ENCODE peak calls at places on chromosomes 2 and 18, in four cellular contexts. S, H, G and A are unnamed samples. For H3K27me3, the result is how much of the 10 kb centered on the place peaks cover.

GRCh38 chr2:189566046-189566445 is 14.5 kb downstream of the SLC40A1 start:
- DNase-seq in S (no peak), H (no peak), G (no peak), A (no peak)

GRCh38 chr2:23556929-23557328 is 171.9 kb downstream of the KLHL29 start:
- DNase-seq in S (no peak), H (no peak), G (no peak), A (no peak)

GRCh38 chr18:2396162-2396505 is 175.2 kb downstream of the METTL4 start:
- DNase-seq in S (no peak), H (no peak), G (no peak), A (no peak)

GRCh38 chr2:98476192-98476868 is 31.7 kb downstream of the INPP4A start:
- DNase-seq in S (no peak), H (peak), G (no peak), A (no peak)

GRCh38 chr18:36627616-36628015 is 201.2 kb downstream of the TPGS2 start:
- DNase-seq in S (no peak), H (no peak), G (no peak), A (no peak)

GRCh38 chr2:168583710-168584521 is 127.8 kb downstream of the CERS6 start:
- DNase-seq in S (peak), H (peak), G (no peak), A (no peak)

GRCh38 chr2:63059434-63060078 is 8.9 kb downstream of the OTX1 start:
- DNase-seq in S (no peak), H (no peak), G (no peak), A (no peak)

GRCh38 chr2:60581461-60582282 is 28.2 kb upstream of the BCL11A start:
- DNase-seq in S (peak), H (peak), G (no peak), A (no peak)

GRCh38 chr18:50696929-50697328 is 122.9 kb downstream of the MRO start:
- DNase-seq in S (no peak), H (no peak), G (no peak), A (no peak)

GRCh38 chr18:79943608-79944125 is 7.8 kb downstream of the SLC66A2 start:
- DNase-seq in S (no peak), H (peak), G (no peak), A (no peak)

GRCh38 chr2:144522741-144523605 is 3.1 kb upstream of the ZEB2 start:
- DNase-seq in S (peak), H (no peak), G (no peak), A (no peak)

GRCh38 chr18:6997802-6998201 is 119.8 kb downstream of the LAMA1 start:
- DNase-seq in S (no peak), H (no peak), G (no peak), A (no peak)

GRCh38 chr2:216775043-216775453 is 79.7 kb upstream of the IGFBP5 start:
- DNase-seq in S (peak), H (no peak), G (peak), A (peak)

GRCh38 chr2:219451626-219452360 is 17.1 kb downstream of the SPEG start:
- DNase-seq in S (no peak), H (peak), G (no peak), A (peak)

GRCh38 chr2:73134471-73134870 is 21.7 kb upstream of the RAB11FIP5 start:
- DNase-seq in S (no peak), H (no peak), G (no peak), A (no peak)

GRCh38 chr2:88218971-88219370 is 48.8 kb downstream of the THNSL2 start:
- DNase-seq in S (no peak), H (no peak), G (no peak), A (no peak)

GRCh38 chr2:8525582-8526402 is 156.1 kb upstream of the ID2 start:
- DNase-seq in S (peak), H (peak), G (no peak), A (no peak)

GRCh38 chr2:170563401-170563800 is 151.7 kb upstream of the SP5 start:
- DNase-seq in S (no peak), H (no peak), G (no peak), A (no peak)

GRCh38 chr2:169683425-169684134 is 10.6 kb downstream of the CFAP210 start:
- DNase-seq in S (no peak), H (no peak), G (no peak), A (no peak)

GRCh38 chr18:32468147-32468845 is 2.4 kb downstream of the GAREM1 start:
- DNase-seq in S (no peak), H (no peak), G (no peak), A (no peak)

GRCh38 chr2:9578475-9579235 is 23.0 kb upstream of the ADAM17 start:
- DNase-seq in S (no peak), H (no peak), G (no peak), A (no peak)

GRCh38 chr2:175251425-175252041 is 70.0 kb upstream of the ATP5MC3 start:
- DNase-seq in S (no peak), H (no peak), G (peak), A (no peak)

GRCh38 chr18:2854871-2855270 is 8.1 kb downstream of the EMILIN2 start:
- DNase-seq in S (no peak), H (no peak), G (no peak), A (no peak)

GRCh38 chr2:222255090-222255489 is 43.7 kb downstream of the PAX3 start:
- DNase-seq in S (no peak), H (no peak), G (no peak), A (no peak)

GRCh38 chr2:236047886-236048540 is 120.2 kb downstream of the GBX2 start:
- DNase-seq in S (no peak), H (no peak), G (no peak), A (no peak)

GRCh38 chr2:240891492-240892340 is 4.2 kb downstream of the MAB21L4 start:
- DNase-seq in S (no peak), H (no peak), G (no peak), A (no peak)

GRCh38 chr2:20065885-20066602 is 14.6 kb upstream of the LAPTM4A start:
- DNase-seq in S (peak), H (peak), G (no peak), A (no peak)

GRCh38 chr2:207692206-207693065 is 19.0 kb upstream of the CCNYL1 start:
- DNase-seq in S (peak), H (peak), G (peak), A (no peak)

GRCh38 chr2:13114391-13114790 is 397.7 kb downstream of the TRIB2 start:
- DNase-seq in S (no peak), H (no peak), G (no peak), A (no peak)

GRCh38 chr2:64865831-64866146 is 123.4 kb upstream of the SLC1A4 start:
- DNase-seq in S (no peak), H (no peak), G (no peak), A (no peak)

GRCh38 chr2:98910349-98911125 is 25.5 kb downstream of the CRACDL start:
- DNase-seq in S (no peak), H (no peak), G (no peak), A (no peak)

GRCh38 chr18:3177902-3178687 is 41.7 kb downstream of the MYOM1 start:
- DNase-seq in S (no peak), H (peak), G (no peak), A (peak)

GRCh38 chr2:132911726-132912724 is 242.0 kb upstream of the LYPD1 start:
- DNase-seq in S (no peak), H (no peak), G (no peak), A (no peak)

GRCh38 chr2:144015655-144016245 is 504.2 kb downstream of the ZEB2 start:
- DNase-seq in S (no peak), H (no peak), G (no peak), A (no peak)

GRCh38 chr2:96201338-96201737 is 7.3 kb downstream of the STARD7 start:
- DNase-seq in S (peak), H (no peak), G (no peak), A (no peak)

GRCh38 chr18:48854780-48855179 is 96.0 kb downstream of the SMAD7 start:
- DNase-seq in S (no peak), H (no peak), G (no peak), A (no peak)

GRCh38 chr2:152542995-152543481 is 174.2 kb downstream of the PRPF40A start:
- DNase-seq in S (peak), H (no peak), G (peak), A (no peak)

GRCh38 chr2:55056024-55056521 is 5.8 kb upstream of the RTN4 start:
- DNase-seq in S (no peak), H (no peak), G (peak), A (no peak)

GRCh38 chr2:85376291-85377065 is 21.9 kb downstream of the ELMOD3 start:
- DNase-seq in S (no peak), H (no peak), G (no peak), A (no peak)

GRCh38 chr2:68951899-68952298 is 794 bp downstream of the GKN2 start:
- DNase-seq in S (no peak), H (no peak), G (no peak), A (no peak)

GRCh38 chr2:172095146-172095904 is 7.4 kb downstream of the DLX2 start:
- DNase-seq in S (peak), H (peak), G (no peak), A (no peak)
- H3K27me3 ChIP-seq in S (half or more), H (half or more), G (under half), A (half or more)

GRCh38 chr2:197158138-197158537 is 152.4 kb downstream of the ANKRD44 start:
- DNase-seq in S (no peak), H (no peak), G (no peak), A (no peak)

GRCh38 chr2:197148401-197148800 is 162.2 kb downstream of the ANKRD44 start:
- DNase-seq in S (no peak), H (no peak), G (no peak), A (no peak)

GRCh38 chr2:197149546-197149945 is 161.0 kb downstream of the ANKRD44 start:
- DNase-seq in S (no peak), H (no peak), G (no peak), A (no peak)

GRCh38 chr2:197147942-197148341 is 162.6 kb downstream of the ANKRD44 start:
- DNase-seq in S (no peak), H (no peak), G (no peak), A (no peak)

DNA sequence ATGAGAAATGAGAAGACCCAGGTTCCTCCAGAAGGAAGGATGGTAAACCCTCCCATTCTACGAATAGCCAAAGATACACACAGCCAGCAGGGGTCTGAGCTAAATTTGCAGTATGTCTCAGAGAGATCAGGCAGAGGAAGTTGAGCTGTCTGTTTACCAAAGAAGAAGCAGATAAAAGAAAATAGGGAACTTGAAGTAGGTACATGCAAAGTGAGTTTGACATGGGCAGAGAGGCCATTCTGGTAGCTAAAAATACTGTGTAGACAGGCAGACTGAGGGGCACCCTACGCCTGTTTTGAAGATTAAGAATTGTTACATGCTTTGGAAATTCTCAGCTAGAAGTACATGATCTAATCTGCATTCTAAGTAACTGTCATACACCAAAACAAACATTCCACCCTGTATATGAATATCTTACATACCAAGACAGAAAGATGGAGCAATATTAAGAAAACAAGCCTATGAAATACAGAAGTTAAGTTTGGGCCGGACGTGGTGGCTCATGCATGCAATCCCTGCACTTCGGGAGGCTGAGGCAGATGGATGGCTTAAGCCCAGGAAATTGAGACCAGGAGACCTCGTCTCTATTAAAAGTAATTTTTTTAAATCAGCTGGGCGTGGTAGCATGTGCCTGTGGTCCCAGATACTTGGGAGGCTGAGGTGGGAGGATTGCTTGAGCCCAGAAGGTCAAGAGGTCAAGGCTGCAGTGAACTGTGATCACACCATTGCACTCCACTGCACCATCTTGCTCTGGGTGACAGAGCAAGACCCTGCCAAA is 157.9 kb downstream of the ANKRD44 start:
- DNase-seq in S (no peak), H (no peak), G (no peak), A (no peak)
- TF ChIP-seq CTCF in S (no peak), H (no peak), G (no peak), A (no peak)

GRCh38 chr18:23189099-23189498 is 53.8 kb downstream of the CABLES1 start:
- DNase-seq in S (no peak), H (no peak), G (no peak), A (no peak)
- H3K27ac ChIP-seq in S (no peak), H (no peak), G (no peak), A (no peak)

DNA sequence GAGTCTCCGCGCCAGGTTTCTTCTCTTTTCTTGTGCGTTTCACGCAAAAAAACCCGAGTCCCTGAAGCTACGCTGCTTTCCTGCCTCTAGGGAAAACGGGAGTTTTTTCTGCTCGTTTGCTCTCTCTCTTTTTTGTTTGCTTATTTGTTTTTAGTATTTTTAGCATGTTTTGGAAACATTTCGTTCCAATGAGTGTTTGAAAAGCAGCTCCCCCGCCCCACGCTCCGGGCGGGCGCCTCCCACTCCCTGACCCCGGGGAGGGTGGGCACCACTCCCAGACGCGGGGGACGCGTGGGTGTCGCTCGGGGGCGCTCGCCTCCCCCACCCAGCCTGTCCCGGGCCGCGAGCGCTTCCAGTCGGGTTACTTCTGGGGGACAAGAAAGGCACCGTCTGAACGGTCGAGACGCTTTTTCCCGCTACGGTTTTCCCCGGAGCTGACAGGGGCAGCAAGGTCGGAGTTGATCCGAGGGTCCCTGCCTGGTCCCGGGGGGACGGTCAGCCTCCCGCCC is 446 bp upstream of the EFHD1 start:
- DNase-seq in S (peak), H (peak), G (no peak), A (no peak)
- H3K27me3 ChIP-seq in S (under half), H (half or more), G (under half), A (under half)

GRCh38 chr2:150484461-150484931 is 3.0 kb downstream of the RND3 start:
- DNase-seq in S (no peak), H (no peak), G (no peak), A (no peak)

GRCh38 chr2:150486539-150487484 is 655 bp downstream of the RND3 start:
- DNase-seq in S (peak), H (peak), G (no peak), A (no peak)

GRCh38 chr2:150487537-150488429 is at the start of gene RND3:
- DNase-seq in S (peak), H (peak), G (peak), A (peak)

GRCh38 chr2:150485114-150485870 is 2.2 kb downstream of the RND3 start:
- DNase-seq in S (peak), H (peak), G (no peak), A (peak)

DNA sequence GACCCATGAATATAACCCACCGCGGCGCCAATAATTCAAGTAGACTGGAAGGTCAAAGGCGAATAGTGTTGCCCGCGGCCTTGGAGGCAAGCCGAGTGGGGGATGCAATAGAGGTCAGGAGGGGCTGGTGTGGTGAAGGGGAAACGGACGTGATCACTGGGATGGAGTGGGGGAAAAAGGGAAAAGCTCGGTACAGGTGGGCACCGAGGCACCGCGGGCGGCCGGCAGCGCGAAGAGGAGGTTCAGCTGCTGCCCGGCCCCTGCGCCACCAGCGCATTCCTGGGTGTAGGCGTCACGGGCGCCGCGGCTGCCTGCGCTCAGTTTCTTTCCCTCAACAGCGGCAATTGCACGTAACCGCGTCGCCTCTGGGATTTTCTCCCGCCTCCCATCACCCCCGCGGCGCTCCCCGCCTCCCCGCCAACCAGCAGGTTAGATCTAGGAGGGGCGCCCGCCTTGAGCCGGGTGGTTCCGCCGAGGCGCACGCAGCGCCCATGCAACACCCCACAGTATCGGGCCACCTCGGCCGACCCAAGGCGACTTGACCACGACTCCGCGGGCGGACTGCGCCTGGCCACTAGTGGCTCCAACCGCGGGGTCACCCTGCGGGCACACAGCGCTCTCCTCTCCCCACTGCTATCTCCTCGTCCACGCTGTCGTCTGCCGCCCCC is 1.5 kb downstream of the RND3 start:
- DNase-seq in S (peak), H (peak), G (peak), A (peak)
- TF ChIP-seq CTCF in S (no peak), H (no peak), G (no peak), A (peak)

DNA sequence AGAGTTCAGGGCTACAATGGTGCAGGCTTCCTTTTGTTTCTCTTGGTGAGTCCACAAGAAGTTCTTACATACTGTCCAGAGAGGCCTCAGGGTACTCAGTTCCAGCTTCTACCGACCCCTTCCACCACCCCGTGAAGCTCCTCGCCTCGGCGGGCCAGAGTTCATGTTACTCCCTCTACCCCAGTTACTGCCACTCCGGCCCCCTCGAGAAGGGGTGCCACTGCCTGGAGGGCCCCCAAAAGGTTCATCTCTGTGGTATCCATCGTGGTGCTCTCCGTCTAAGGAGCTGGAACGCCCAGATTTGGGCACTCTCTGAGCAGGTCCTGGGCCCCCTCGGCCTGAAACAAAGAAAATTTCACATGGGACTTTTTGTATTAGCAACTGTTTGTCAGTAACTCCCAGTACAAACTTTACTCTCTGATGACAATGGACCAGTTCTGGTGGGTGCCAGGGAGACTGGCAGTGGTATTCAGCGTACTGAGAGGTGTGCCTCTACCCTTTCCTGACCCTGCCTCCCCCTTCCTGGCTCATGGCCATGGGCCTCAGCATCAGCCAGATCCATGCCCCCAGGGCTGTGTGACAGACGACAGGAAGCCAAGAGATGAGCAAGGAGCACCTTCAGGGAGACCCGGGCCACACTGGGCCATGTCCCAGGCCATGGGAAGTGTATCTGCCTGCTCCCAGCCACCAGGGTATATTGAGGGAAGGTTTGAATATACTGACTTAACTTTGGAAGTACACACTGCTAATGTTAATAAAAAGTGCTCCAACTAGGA is 5.1 kb downstream of the SFT2D3 start:
- DNase-seq in S (no peak), H (no peak), G (no peak), A (no peak)
- H3K27ac ChIP-seq in S (no peak), H (no peak), G (no peak), A (peak)

GRCh38 chr2:191754103-191754502 is 76.2 kb downstream of the NABP1 start:
- DNase-seq in S (no peak), H (no peak), G (no peak), A (no peak)
- H3K27me3 ChIP-seq in S (under half), H (under half), G (under half), A (under half)